ENCODE peak calls at places on chromosome 9, in eight cellular contexts. T is keratinocyte, Z is lower lobe of right lung, M is A549, L is tibial artery, I is GM23248, S is aorta, K is uterus. J is an unnamed sample.

GRCh38 chr9:112408819-112409218 is 28.9 kb downstream of the HSDL2 start:
- DNase-seq in T (no peak), Z (no peak), M (no peak), L (no peak), I (no peak), S (no peak), K (no peak), J (no peak)

GRCh38 chr9:134829356-134829937 is 51.2 kb upstream of the FCN2 start:
- DNase-seq in T (no peak), Z (no peak), M (no peak), L (no peak), I (no peak), S (no peak), K (no peak), J (no peak)

GRCh38 chr9:126721531-126722098 is 83.2 kb upstream of the ZBTB43 start:
- DNase-seq in T (no peak), Z (no peak), M (no peak), L (no peak), I (no peak), S (peak), K (no peak), J (no peak)

GRCh38 chr9:126702501-126703329 is 89.0 kb downstream of the LMX1B start:
- DNase-seq in T (no peak), Z (peak), M (peak), L (peak), I (peak), S (peak), K (no peak), J (no peak)

GRCh38 chr9:6782981-6783380 is 25.2 kb downstream of the KDM4C start:
- DNase-seq in T (no peak), Z (no peak), M (no peak), L (no peak), I (no peak), S (no peak), K (no peak), J (no peak)

GRCh38 chr9:99140685-99141314 is 35.9 kb downstream of the TGFBR1 start:
- DNase-seq in T (no peak), Z (no peak), M (peak), L (no peak), I (peak), S (no peak), K (peak), J (no peak)

GRCh38 chr9:37747271-37747753 is 6.3 kb upstream of the TRMT10B start:
- DNase-seq in T (no peak), Z (no peak), M (peak), L (no peak), I (peak), S (peak), K (peak), J (no peak)

GRCh38 chr9:18847576-18848275 is 185.3 kb downstream of the SAXO1 start:
- DNase-seq in T (no peak), Z (no peak), M (no peak), L (no peak), I (no peak), S (no peak), K (no peak), J (no peak)

GRCh38 chr9:20781086-20781485 is 97.0 kb downstream of the FOCAD start:
- DNase-seq in T (no peak), Z (no peak), M (no peak), L (no peak), I (no peak), S (no peak), K (no peak), J (no peak)

GRCh38 chr9:37026085-37026935 is 7.8 kb downstream of the PAX5 start:
- DNase-seq in T (no peak), Z (no peak), M (no peak), L (no peak), I (peak), S (no peak), K (no peak), J (no peak)

GRCh38 chr9:87898151-87898550 is 15.5 kb downstream of the SPATA31E1 start:
- DNase-seq in T (no peak), Z (no peak), M (no peak), L (no peak), I (peak), S (no peak), K (no peak), J (no peak)

GRCh38 chr9:100619194-100619593 is 41.3 kb downstream of the CAVIN4 start:
- DNase-seq in T (no peak), Z (no peak), M (no peak), L (no peak), I (no peak), S (no peak), K (no peak), J (no peak)

GRCh38 chr9:121292051-121292450 is 24.1 kb downstream of the GSN start:
- DNase-seq in T (no peak), Z (no peak), M (no peak), L (peak), I (no peak), S (no peak), K (no peak), J (no peak)

GRCh38 chr9:132575005-132575609 is 7.3 kb upstream of the BARHL1 start:
- DNase-seq in T (no peak), Z (peak), M (peak), L (no peak), I (peak), S (peak), K (no peak), J (no peak)

GRCh38 chr9:119020284-119020683 is 349.0 kb downstream of the BRINP1 start:
- DNase-seq in T (no peak), Z (no peak), M (no peak), L (no peak), I (no peak), S (no peak), K (no peak), J (no peak)

GRCh38 chr9:69120380-69121154 is 53.5 kb upstream of the TJP2 start:
- DNase-seq in T (no peak), Z (peak), M (peak), L (no peak), I (no peak), S (no peak), K (peak), J (peak)

GRCh38 chr9:121675969-121676822 is 24.8 kb downstream of the DAB2IP start:
- DNase-seq in T (no peak), Z (peak), M (no peak), L (no peak), I (peak), S (peak), K (no peak), J (no peak)

GRCh38 chr9:34256987-34257585 is 72.0 kb downstream of the KIF24 start:
- DNase-seq in T (no peak), Z (no peak), M (no peak), L (no peak), I (no peak), S (peak), K (no peak), J (no peak)

GRCh38 chr9:138103111-138103823 is 225.7 kb downstream of the CACNA1B start:
- DNase-seq in T (no peak), Z (no peak), M (no peak), L (no peak), I (no peak), S (no peak), K (no peak), J (no peak)
- H3K27ac ChIP-seq in T (no peak), Z (no peak), M (no peak), L (no peak), I (no peak), S (no peak), K (no peak), J (no peak)

GRCh38 chr9:106866243-106866642 is 3.3 kb downstream of the ZNF462 start:
- DNase-seq in T (no peak), Z (no peak), M (no peak), L (no peak), I (no peak), S (no peak), K (no peak), J (no peak)

GRCh38 chr9:106869458-106869857 is 6.5 kb downstream of the ZNF462 start:
- DNase-seq in T (no peak), Z (no peak), M (no peak), L (no peak), I (peak), S (no peak), K (peak), J (no peak)

GRCh38 chr9:106868565-106868964 is 5.6 kb downstream of the ZNF462 start:
- DNase-seq in T (no peak), Z (peak), M (no peak), L (peak), I (peak), S (no peak), K (peak), J (no peak)

GRCh38 chr9:106869028-106869427 is 6.1 kb downstream of the ZNF462 start:
- DNase-seq in T (no peak), Z (no peak), M (no peak), L (no peak), I (peak), S (no peak), K (no peak), J (no peak)

GRCh38 chr9:106868096-106868495 is 5.1 kb downstream of the ZNF462 start:
- DNase-seq in T (no peak), Z (no peak), M (no peak), L (no peak), I (no peak), S (no peak), K (no peak), J (no peak)
- H3K27ac ChIP-seq in T (peak), Z (peak), M (no peak), L (peak), I (no peak), S (peak), K (peak), J (peak)

GRCh38 chr9:83219154-83219923 is 156.4 kb upstream of the RASEF start:
- DNase-seq in T (no peak), Z (peak), M (peak), L (no peak), I (peak), S (peak), K (peak), J (peak)

GRCh38 chr9:83219924-83220438 is 157.0 kb upstream of the RASEF start:
- DNase-seq in T (no peak), Z (no peak), M (no peak), L (no peak), I (no peak), S (no peak), K (no peak), J (no peak)

GRCh38 chr9:83220737-83221136 is 157.8 kb upstream of the RASEF start:
- DNase-seq in T (no peak), Z (no peak), M (no peak), L (no peak), I (peak), S (no peak), K (no peak), J (no peak)

DNA sequence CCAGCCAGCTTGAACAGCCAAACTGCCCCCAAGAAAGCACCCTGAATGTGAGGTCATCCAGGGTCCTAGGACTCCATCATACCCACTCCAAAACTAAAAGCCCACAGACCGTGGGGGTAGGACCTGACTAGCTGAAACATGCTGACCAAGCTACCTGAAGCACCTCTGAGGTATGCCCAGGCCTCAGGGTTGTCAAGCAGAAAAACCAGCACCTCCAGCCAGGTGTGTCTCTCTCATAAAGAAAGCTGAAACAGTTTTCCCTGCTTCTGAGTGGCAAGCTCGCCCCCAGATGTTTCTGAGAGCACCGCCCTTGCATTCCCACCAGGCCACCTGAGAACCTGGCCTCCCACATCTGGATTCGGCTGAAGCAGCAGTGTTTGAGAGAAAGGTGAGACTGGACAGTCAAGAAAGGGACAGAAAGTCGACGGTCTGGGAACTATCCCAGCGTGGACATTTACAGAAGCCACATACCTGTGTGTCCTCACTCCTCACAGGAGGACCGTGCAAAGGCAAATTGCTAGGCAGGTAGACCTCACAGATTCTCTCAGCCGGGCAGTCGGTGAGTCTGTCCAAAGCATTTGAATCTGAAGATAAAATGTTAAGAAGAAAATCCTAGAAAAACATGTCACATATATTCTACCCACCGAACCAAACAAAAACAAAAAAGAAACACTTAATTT is 155.6 kb upstream of the RASEF start:
- DNase-seq in T (no peak), Z (no peak), M (no peak), L (no peak), I (no peak), S (no peak), K (no peak), J (no peak)
- H3K27ac ChIP-seq in T (no peak), Z (no peak), M (peak), L (no peak), I (no peak), S (no peak), K (no peak), J (no peak)

DNA sequence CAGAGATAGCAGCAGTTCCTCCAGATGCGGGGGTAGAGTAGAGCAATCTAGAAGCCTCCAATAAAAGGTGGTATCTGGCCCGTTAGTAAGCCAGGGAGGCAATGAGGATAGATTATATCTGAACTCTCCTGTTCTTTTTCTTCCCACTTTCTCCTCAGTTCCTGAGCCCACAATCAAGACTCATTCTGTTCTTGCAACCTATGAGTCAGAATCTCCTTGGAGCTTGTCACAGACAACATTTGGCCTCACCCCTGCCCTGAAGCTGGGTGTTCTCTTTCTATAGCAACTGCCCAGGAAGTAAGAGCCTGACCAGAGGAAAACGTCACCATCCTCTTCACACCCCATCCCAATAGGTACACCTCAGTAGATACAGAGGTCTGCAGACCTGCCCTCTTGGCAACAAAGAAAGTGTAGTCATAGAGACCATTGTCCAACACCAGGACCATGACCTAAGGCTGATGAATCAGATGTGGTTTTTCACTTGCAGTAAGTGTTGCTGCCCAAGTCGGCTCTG is 76.3 kb upstream of the PCA3 start:
- DNase-seq in T (peak), Z (no peak), M (no peak), L (no peak), I (peak), S (peak), K (no peak), J (peak)
- H3K27ac ChIP-seq in T (no peak), Z (peak), M (no peak), L (peak), I (peak), S (peak), K (no peak), J (peak)